ENCODE peak calls at places on chromosomes 4 and X, in four cellular contexts. T is HCT116, L is K562, S is H1. H is an unnamed sample.

GRCh38 chrX:126064901-126065541 is 101.1 kb downstream of the DCAF12L2 start:
- DNase-seq in S (no peak), T (no peak), L (no peak), H (no peak)

GRCh38 chr4:81870275-81870674 is 398.6 kb upstream of the RASGEF1B start:
- DNase-seq in S (no peak), L (no peak), T (no peak), H (no peak)

GRCh38 chr4:102868153-102868781 is 525 bp upstream of the CISD2 start:
- DNase-seq in T (no peak), L (peak; percentile 29), S (no peak), H (no peak)

GRCh38 chr4:165668694-165669093 is 204.3 kb upstream of the TLL1 start:
- DNase-seq in S (no peak), L (no peak), T (no peak), H (no peak)

GRCh38 chr4:16938641-16939040 is 40.2 kb upstream of the LDB2 start:
- DNase-seq in T (no peak), S (no peak), L (no peak), H (no peak)

GRCh38 chr4:58514299-58514698 is 1404.1 kb upstream of the IGFBP7 start:
- DNase-seq in T (no peak), S (no peak), L (no peak), H (no peak)

GRCh38 chr4:156775803-156776202 is 195.8 kb downstream of the PDGFC start:
- DNase-seq in S (no peak), T (no peak), L (no peak), H (no peak)

GRCh38 chr4:88291003-88291402 is 6.6 kb upstream of the PPM1K start:
- DNase-seq in L (no peak), S (no peak), T (peak; percentile 3), H (no peak)

GRCh38 chr4:187268940-187269339 is 545.3 kb upstream of the FAT1 start:
- DNase-seq in T (no peak), S (no peak), L (no peak), H (no peak)

GRCh38 chr4:139666735-139667266 is 1.2 kb downstream of the MGST2 start:
- DNase-seq in L (peak; percentile 85), T (no peak), S (no peak), H (no peak)

GRCh38 chrX:103877571-103877970 is 45.5 kb upstream of the RAB9B start:
- DNase-seq in S (no peak), L (no peak), T (no peak), H (no peak)

GRCh38 chrX:148134578-148134977 is 153.4 kb downstream of the FMR1NB start:
- DNase-seq in T (no peak), L (no peak), S (no peak), H (no peak)

GRCh38 chr4:6008092-6008551 is 10.1 kb downstream of the C4orf50 start:
- DNase-seq in T (no peak), L (peak; percentile 25), S (peak; percentile 19), H (no peak)

GRCh38 chr4:172726001-172726423 is 442.6 kb upstream of the GALNT7 start:
- DNase-seq in T (no peak), S (no peak), L (no peak), H (no peak)

GRCh38 chr4:158538176-158538575 is 16.5 kb downstream of the RXFP1 start:
- DNase-seq in T (no peak), L (no peak), S (no peak), H (no peak)

GRCh38 chr4:54067163-54067562 is 2.8 kb upstream of the CHIC2 start:
- DNase-seq in S (no peak), L (no peak), T (peak; percentile 60), H (no peak)

GRCh38 chrX:134932528-134933217 is 58.1 kb upstream of the SMIM10 start:
- DNase-seq in T (no peak), S (no peak), L (no peak), H (no peak)

GRCh38 chrX:40031861-40032422 is 65.8 kb downstream of the BCOR start:
- DNase-seq in S (no peak), T (no peak), L (no peak), H (no peak)

GRCh38 chr4:182449960-182450359 is 206.8 kb downstream of the TENM3 start:
- DNase-seq in L (no peak), T (no peak), S (no peak), H (no peak)

GRCh38 chr4:32025840-32026459 is 1305.8 kb downstream of the PCDH7 start:
- DNase-seq in T (peak; percentile 74), S (no peak), L (no peak), H (no peak)

GRCh38 chr4:142380052-142380598 is 466.0 kb downstream of the INPP4B start:
- DNase-seq in S (no peak), T (no peak), L (no peak), H (no peak)

GRCh38 chrX:150476183-150476699 is 92.2 kb upstream of the MTM1 start:
- DNase-seq in L (no peak), T (no peak), S (no peak), H (no peak)

GRCh38 chrX:13732246-13733067 is 2.0 kb downstream of the TRAPPC2 start:
- DNase-seq in L (no peak), S (no peak), T (no peak), H (no peak)

GRCh38 chr4:87530868-87531267 is 1.7 kb upstream of the SPARCL1 start:
- DNase-seq in T (no peak), L (no peak), S (no peak), H (no peak)

GRCh38 chr4:73693816-73694215 is 46.6 kb upstream of the CXCL8 start:
- DNase-seq in L (no peak), T (no peak), S (no peak), H (no peak)

GRCh38 chrX:20442597-20442996 is 175.9 kb upstream of the RPS6KA3 start:
- DNase-seq in S (peak; percentile 77), T (peak; percentile 65), L (peak; percentile 74), H (no peak)

GRCh38 chr4:8907596-8908205 is 36.1 kb upstream of the HMX1 start:
- DNase-seq in S (no peak), T (no peak), L (no peak), H (no peak)

GRCh38 chrX:16429391-16429790 is 220.6 kb upstream of the S100G start:
- DNase-seq in T (no peak), L (no peak), S (no peak), H (no peak)

GRCh38 chr4:107631568-107631967 is 88.5 kb downstream of the PAPSS1 start:
- DNase-seq in L (no peak), S (no peak), T (no peak), H (no peak)

DNA sequence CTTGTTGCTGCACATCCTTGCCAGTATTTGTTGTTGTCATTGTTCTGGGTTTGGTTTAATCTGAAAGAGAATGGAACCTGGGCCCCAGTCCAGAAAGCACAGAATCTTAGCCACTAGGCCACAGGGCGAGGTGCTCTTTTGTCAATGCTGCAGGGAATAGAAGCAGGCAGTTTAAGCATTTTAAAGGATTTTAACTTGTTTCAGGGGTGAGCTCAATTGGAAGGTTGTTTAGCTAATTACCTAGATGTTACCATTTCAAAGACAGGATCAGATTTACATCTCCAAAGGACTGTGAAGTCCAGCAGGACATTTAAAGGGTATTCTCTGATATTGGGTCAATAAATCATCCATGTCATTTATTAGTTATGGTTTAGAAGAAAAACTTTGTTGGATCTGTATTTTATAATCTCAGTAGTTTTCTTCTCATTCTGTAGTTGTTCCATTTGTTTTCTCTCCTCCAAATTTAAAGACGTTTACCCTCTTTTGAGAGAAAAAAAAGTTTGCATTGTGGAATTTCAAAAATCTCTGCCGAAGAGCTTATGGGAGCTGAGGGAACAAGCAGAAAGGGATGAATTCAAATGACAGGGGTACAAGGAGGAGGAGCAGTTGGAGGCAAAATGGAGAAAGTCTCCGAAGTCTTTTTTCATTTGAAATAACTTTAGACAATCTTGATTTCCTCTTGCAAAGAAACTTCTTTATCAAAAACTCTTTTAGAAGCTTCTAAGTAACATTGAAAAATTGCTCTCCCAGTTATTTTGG is 57.5 kb upstream of the FAM47C start:
- DNase-seq in S (no peak), L (no peak), T (no peak), H (no peak)
- TF ChIP-seq POLR2A in S (peak; percentile 88), L (no peak), T (no peak), H (no peak)

DNA sequence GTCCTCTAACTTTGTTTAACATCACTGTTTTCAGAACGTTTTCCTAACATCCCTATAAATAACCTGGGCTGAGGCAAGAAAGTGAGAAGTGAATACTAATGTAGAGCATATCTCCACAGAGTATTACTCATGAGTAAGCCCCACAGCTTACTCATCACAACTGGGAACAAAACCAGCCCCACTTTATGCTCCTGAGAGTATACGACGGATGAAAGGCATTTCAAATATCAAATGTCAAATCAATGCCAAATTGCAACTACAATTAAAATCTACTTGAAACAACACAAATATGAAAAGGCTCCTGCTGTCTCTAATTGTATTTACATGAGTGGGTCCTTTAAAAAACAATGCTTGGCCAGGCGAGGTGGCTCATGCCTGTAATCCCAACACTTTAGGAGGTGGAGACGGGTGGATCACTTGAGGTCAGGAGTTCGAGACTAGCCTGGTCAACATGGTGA is 41.2 kb downstream of the SH3RF1 start:
- DNase-seq in L (no peak), T (peak; percentile 94), S (no peak), H (no peak)
- TF ChIP-seq EGR1 in L (no peak), T (peak; percentile 13), S (no peak), H (no peak)

DNA sequence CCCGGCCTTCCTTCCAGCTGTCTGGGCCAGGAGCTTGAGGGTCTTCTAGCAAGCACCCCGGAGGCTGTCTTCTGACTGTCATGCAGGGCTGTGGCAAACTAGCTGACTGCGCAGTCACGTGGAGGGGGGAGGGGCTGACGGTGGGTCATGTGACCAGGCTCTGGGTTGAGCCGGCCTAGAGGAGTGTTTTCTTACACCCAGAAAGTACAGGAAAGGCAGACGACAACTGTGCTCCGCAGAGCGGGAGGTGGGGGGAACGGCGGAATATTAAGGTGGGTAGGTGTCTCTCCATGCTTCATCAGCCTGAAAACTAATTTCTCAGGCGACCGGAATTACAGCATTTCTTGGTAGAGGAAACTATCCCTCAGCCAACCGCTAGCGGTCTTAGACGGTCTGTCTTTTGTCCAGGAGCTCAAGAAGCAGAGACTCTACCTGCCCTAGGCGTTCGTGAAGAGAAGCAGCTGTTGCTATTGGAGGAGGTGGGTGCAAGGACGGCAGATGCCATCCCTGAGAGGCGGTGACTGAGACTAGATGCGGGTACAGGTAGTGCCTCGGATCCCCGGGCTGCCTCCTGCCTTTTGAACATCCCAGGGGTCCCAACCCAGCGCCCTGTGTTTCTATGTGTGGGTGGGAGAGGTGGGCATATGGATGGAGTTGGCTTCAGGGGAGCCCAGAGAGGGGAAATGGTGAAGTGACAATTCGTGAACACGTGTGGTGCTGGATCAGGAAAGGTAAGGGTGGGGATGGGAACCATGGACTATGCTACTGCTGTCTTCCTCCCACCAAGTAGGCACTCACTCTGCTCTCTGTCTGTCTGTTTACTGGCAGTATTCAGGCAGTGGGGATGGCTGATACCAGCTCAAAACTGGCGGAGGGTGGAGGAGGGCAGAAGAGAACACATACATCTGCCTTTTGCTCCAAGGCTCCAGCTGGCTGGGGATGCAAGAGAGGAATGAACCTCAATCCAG is 8.8 kb downstream of the GPRASP1 start:
- DNase-seq in L (peak; percentile 79), T (no peak), S (no peak), H (peak; percentile 28)
- TF ChIP-seq POLR2A in L (peak; percentile 60), T (no peak), S (peak; percentile 55), H (peak; percentile 80)

GRCh38 chr4:64582492-64582891 is 173.2 kb upstream of the TECRL start:
- DNase-seq in S (peak; percentile 2), T (no peak), L (no peak), H (no peak)

GRCh38 chr4:64584981-64585557 is 175.8 kb upstream of the TECRL start:
- DNase-seq in T (peak; percentile 3), L (peak; percentile 34), S (no peak), H (no peak)

GRCh38 chr4:64584125-64584524 is 174.9 kb upstream of the TECRL start:
- DNase-seq in S (no peak), L (no peak), T (no peak), H (no peak)

DNA sequence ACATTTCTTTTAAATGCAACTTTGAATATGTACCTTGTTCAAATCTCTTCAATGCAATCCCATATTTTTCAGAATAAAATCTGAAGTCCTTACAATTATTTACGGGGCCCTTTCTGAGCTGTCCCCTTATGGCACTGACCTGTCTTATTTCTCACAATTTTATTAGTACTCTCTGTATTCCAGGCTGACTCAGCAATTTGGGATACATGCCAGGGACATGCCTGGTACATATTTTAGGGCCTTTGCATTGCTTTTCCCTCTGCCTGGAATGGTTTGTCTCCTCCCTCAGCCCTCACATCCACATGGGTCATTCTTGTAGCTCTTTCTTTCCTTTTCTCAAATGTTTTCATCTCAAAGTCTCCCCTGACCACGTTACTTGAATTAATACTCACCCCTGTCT is 172.2 kb upstream of the TECRL start:
- DNase-seq in L (no peak), S (no peak), T (no peak), H (no peak)
- TF ChIP-seq EGR1 in L (no peak), S (no peak), T (no peak), H (no peak)